ENCODE peak calls at places on chromosomes 16 and 17, in seven cellular contexts. J is PC-3, K is PC-9, W is cardiac fibroblast, N is stomach, L is fibroblast of the aortic adventitia, F is Panc1. C is an unnamed sample.

GRCh38 chr16:89308391-89309333 is 91.2 kb downstream of the ZNF778 start:
- DNase-seq in K (no peak), L (no peak), F (no peak), N (no peak), W (no peak), J (no peak), C (no peak)

GRCh38 chr17:53353919-53354351 is 468.8 kb upstream of the KIF2B start:
- DNase-seq in J (peak; percentile 47), F (no peak), W (peak; percentile 1), K (no peak), N (peak; percentile 52), L (no peak), C (no peak)

GRCh38 chr17:37312137-37312923 is 63.5 kb upstream of the C17orf78 start:
- DNase-seq in L (no peak), K (no peak), W (no peak), J (no peak), N (no peak), F (no peak), C (no peak)

GRCh38 chr16:27431773-27432599 is 30.0 kb downstream of the IL21R start:
- DNase-seq in W (no peak), F (no peak), L (no peak), N (peak; percentile 21), K (no peak), J (peak; percentile 6), C (no peak)

GRCh38 chr17:49061524-49061943 is 64.3 kb downstream of the IGF2BP1 start:
- DNase-seq in N (no peak), K (no peak), J (no peak), W (no peak), L (no peak), F (no peak), C (no peak)

GRCh38 chr16:19708498-19709205 is 9.4 kb downstream of the KNOP1 start:
- DNase-seq in W (no peak), J (no peak), F (no peak), N (no peak), K (no peak), L (no peak), C (no peak)

GRCh38 chr17:9401434-9401833 is 174.2 kb downstream of the STX8 start:
- DNase-seq in J (peak; percentile 37), L (peak; percentile 51), N (no peak), W (peak; percentile 45), F (no peak), K (peak; percentile 18), C (no peak)

GRCh38 chr16:17002557-17002956 is 468.2 kb downstream of the XYLT1 start:
- DNase-seq in F (no peak), N (no peak), L (no peak), J (no peak), K (no peak), W (no peak), C (no peak)

GRCh38 chr16:85627835-85628556 is 14.9 kb downstream of the GSE1 start:
- DNase-seq in W (no peak), J (no peak), F (no peak), L (no peak), N (no peak), K (no peak), C (no peak)

GRCh38 chr16:88012360-88012759 is 61.1 kb downstream of the BANP start:
- DNase-seq in N (peak; percentile 11), L (no peak), K (no peak), W (no peak), F (no peak), J (no peak), C (no peak)

GRCh38 chr17:15233022-15233805 is 31.9 kb downstream of the PMP22 start:
- DNase-seq in F (no peak), K (no peak), L (peak; percentile 50), J (peak; percentile 79), N (no peak), W (peak; percentile 53), C (no peak)

GRCh38 chr16:52117171-52117570 is 429.8 kb downstream of the TOX3 start:
- DNase-seq in N (no peak), L (no peak), F (no peak), J (no peak), K (no peak), W (no peak), C (no peak)

GRCh38 chr16:48353565-48354163 is 31.5 kb downstream of the SIAH1 start:
- DNase-seq in L (peak; percentile 82), F (peak; percentile 24), K (peak; percentile 58), N (peak; percentile 63), W (peak; percentile 85), J (peak; percentile 69), C (no peak)

GRCh38 chr16:53504161-53504663 is 1.2 kb upstream of the AKTIP start:
- DNase-seq in F (no peak), L (peak; percentile 72), K (peak; percentile 23), J (no peak), W (peak; percentile 84), N (peak; percentile 36), C (no peak)

GRCh38 chr16:21608647-21609328 is 9.4 kb downstream of the METTL9 start:
- DNase-seq in L (no peak), N (no peak), K (no peak), F (no peak), W (peak; percentile 29), J (no peak), C (no peak)

GRCh38 chr17:3888343-3889171 is 4.3 kb downstream of the CAMKK1 start:
- DNase-seq in K (peak; percentile 89), L (peak; percentile 90), F (no peak), J (peak; percentile 87), W (peak; percentile 96), N (peak; percentile 81), C (no peak)

GRCh38 chr17:81481011-81481799 is 31.4 kb downstream of the ACTG1 start:
- DNase-seq in K (no peak), L (peak; percentile 52), N (peak; percentile 78), J (no peak), W (peak; percentile 79), F (no peak), C (no peak)

GRCh38 chr17:62216847-62217246 is 151.8 kb upstream of the MED13 start:
- DNase-seq in J (no peak), W (no peak), F (no peak), K (no peak), L (no peak), N (no peak), C (no peak)

GRCh38 chr16:27355610-27356009 is 41.8 kb downstream of the IL4R start:
- DNase-seq in N (peak; percentile 33), W (peak; percentile 53), F (no peak), L (peak; percentile 32), K (peak; percentile 25), J (peak; percentile 25), C (no peak)

GRCh38 chr16:87543436-87544191 is 50.8 kb upstream of the ZCCHC14 start:
- DNase-seq in F (no peak), N (no peak), K (no peak), W (no peak), L (peak; percentile 54), J (no peak), C (no peak)

GRCh38 chr17:3914319-3914685 is 2.0 kb downstream of the P2RX1 start:
- DNase-seq in L (no peak), W (no peak), F (no peak), J (no peak), K (no peak), N (peak; percentile 43), C (no peak)

GRCh38 chr16:31134625-31135534 is 647 bp downstream of the PRSS8 start:
- DNase-seq in K (peak; percentile 76), N (peak; percentile 78), J (peak; percentile 14), W (no peak), L (no peak), F (no peak), C (no peak)

GRCh38 chr17:55672585-55673501 is 49.8 kb downstream of the TMEM100 start:
- DNase-seq in W (no peak), N (no peak), K (no peak), J (no peak), L (peak; percentile 23), F (no peak), C (no peak)

DNA sequence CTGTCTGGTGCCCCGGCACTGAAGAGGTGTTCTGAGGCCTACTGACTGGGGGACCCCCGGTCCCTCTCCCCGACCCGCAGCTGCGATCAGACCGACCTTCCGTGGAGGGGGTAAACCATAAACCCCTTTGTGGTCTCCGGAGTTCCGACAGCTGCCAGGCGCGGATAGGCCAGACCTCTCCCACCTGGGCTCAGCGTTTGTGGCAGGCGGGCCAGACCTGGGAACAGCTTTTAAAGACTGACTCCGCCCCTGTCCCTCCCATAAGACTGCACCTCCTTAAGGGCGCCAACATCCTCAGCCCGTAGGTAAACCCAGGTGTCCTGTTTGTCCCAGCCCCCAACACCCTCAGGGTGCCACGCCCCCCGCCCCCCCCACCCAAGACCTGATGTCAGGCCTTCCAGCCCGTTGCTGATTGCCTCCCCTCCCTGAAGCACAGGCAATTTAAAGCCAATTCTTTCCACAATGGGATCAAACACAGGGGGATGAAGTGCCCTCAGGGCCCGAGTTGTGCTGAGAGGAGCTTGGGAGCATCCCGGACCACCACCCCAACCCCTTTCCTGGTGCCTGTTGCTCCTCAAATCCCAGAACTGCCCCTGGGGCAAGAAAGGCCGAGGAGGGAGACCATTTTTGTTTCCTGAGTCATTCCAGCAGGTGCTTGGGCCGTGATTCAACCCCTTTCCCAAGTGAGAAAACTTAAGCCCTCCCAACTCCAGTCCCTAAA is at the start of gene SOX15:
- DNase-seq in J (peak; percentile 70), N (no peak), K (peak; percentile 88), L (no peak), W (no peak), F (no peak), C (no peak)
- H3K4me3 ChIP-seq in J (peak within 1 kb of the TSS; percentile 43), N (peak within 1 kb of the TSS; percentile 48), K (peak within 1 kb of the TSS; percentile 83), L (peak within 1 kb of the TSS; percentile 38), W (no peak within 1 kb of the TSS), F (no peak within 1 kb of the TSS), C (peak within 1 kb of the TSS; percentile 21)

GRCh38 chr17:44655983-44656700 is at the start of gene MEIOC:
- DNase-seq in J (no peak), L (no peak), K (no peak), N (no peak), W (peak; percentile 5), F (no peak), C (no peak)
- TF ChIP-seq CTCF in J (no peak), L (no peak), K (no peak), N (no peak), W (no peak), F (peak; percentile 9), C (no peak)

DNA sequence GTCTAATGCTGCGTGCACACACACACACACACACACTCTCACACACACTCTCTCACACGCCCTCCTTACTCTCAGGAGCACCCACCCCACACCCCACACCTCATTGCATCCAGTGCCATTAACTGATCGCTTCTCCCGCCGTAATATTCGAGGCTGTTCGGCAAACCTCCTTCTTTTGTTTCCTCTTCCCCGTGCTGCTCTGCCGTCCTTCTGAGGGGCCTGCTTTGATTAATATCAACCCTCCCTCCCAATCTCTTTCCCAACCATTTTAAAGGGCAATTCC is 156.2 kb upstream of the TNRC6C start:
- DNase-seq in L (no peak), W (no peak), K (no peak), J (no peak), N (no peak), F (no peak), C (no peak)
- H3K4me3 ChIP-seq in L (no peak overlapping the region), W (no peak overlapping the region), K (no peak overlapping the region), J (no peak overlapping the region), N (no peak overlapping the region), F (no peak overlapping the region), C (no peak overlapping the region)

DNA sequence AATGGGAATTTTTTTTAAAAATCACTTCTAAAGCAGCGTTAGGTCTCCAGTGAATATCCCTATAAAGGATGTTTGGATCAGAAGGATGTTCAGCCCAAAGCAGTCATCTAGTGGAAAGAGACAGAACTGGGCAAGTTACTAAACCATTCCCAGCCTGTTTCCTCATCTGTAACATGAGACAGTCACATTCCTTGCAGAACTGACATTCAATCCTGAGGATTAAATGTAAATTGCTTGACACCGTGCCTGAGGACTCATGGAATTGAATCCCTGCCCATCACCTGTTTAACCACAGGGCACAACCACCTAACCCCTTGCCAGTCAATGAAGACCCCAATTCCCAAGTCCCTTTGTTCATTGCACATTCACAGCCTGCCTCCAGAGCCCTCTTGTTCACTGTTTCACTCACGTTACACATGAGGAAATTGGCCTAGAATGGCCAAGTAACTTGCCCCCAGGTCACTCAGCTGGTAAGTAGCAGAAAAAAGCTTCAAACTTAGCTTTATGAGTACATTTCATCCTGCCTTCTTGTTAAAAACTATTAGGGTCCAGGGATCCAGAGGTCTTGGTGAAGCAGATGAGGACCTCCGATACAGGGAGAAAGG is 1.4 kb downstream of the CMTM2 start:
- DNase-seq in W (peak; percentile 70), L (peak; percentile 80), J (peak; percentile 65), N (no peak), K (peak; percentile 25), F (no peak), C (peak; percentile 52)
- TF ChIP-seq CTCF in W (peak; percentile 30), L (peak; percentile 59), J (no peak), N (no peak), K (no peak), F (no peak), C (peak; percentile 26)

C was measured in epithelial cell of proximal tubule.